ENCODE peak calls at places on chromosomes 3 and 15, in five cellular contexts. X is esophagus squamous epithelium, C is upper lobe of right lung, S is heart left ventricle, A is cardiac muscle cell. E is an unnamed sample.

GRCh38 chr15:66498501-66499386 is 1.2 kb upstream of the SNAPC5 start:
- DNase-seq in X (no peak), C (no peak), S (no peak), A (peak), E (peak)

GRCh38 chr3:195200010-195200822 is 70.7 kb downstream of the XXYLT1 start:
- DNase-seq in X (no peak), C (no peak), S (no peak), A (no peak), E (no peak)

GRCh38 chr15:68620721-68621528 is 42.1 kb downstream of the CORO2B start:
- DNase-seq in X (no peak), C (peak), S (peak), A (peak), E (peak)

GRCh38 chr3:40099875-40100274 is 209.6 kb upstream of the EIF1B start:
- DNase-seq in X (no peak), C (no peak), S (no peak), A (no peak), E (no peak)

GRCh38 chr3:46337911-46338310 is 16.0 kb upstream of the CCR2 start:
- DNase-seq in X (no peak), C (no peak), S (no peak), A (no peak), E (no peak)

GRCh38 chr3:28667646-28668376 is 319.2 kb upstream of the AZI2 start:
- DNase-seq in X (no peak), C (no peak), S (peak), A (peak), E (peak)

GRCh38 chr3:47347217-47347801 is 33.5 kb upstream of the PTPN23 start:
- DNase-seq in X (no peak), C (no peak), S (no peak), A (peak), E (no peak)

GRCh38 chr15:61685513-61685912 is 374.7 kb downstream of the VPS13C start:
- DNase-seq in X (no peak), C (no peak), S (no peak), A (no peak), E (no peak)

GRCh38 chr3:49880581-49881328 is 11.0 kb upstream of the CAMKV start:
- DNase-seq in X (no peak), C (no peak), S (no peak), A (no peak), E (no peak)

GRCh38 chr3:52998781-52999509 is 46.9 kb downstream of the SFMBT1 start:
- DNase-seq in X (no peak), C (peak), S (no peak), A (no peak), E (no peak)

GRCh38 chr15:33675246-33675645 is 293.1 kb upstream of the CHRM5 start:
- DNase-seq in X (no peak), C (no peak), S (no peak), A (peak), E (peak)

GRCh38 chr3:176780766-176781165 is 416.5 kb downstream of the TBL1XR1 start:
- DNase-seq in X (no peak), C (no peak), S (no peak), A (no peak), E (no peak)

GRCh38 chr3:107211608-107212007 is 165.6 kb upstream of the CCDC54 start:
- DNase-seq in X (no peak), C (no peak), S (no peak), A (no peak), E (no peak)

GRCh38 chr3:147977001-147977400 is 567.8 kb downstream of the ZIC1 start:
- DNase-seq in X (no peak), C (no peak), S (no peak), A (no peak), E (no peak)

GRCh38 chr3:115099115-115099884 is 47.8 kb downstream of the ZBTB20 start:
- DNase-seq in X (no peak), C (no peak), S (no peak), A (peak), E (no peak)

GRCh38 chr3:69866988-69867720 is 127.9 kb downstream of the MITF start:
- DNase-seq in X (no peak), C (no peak), S (no peak), A (no peak), E (no peak)

DNA sequence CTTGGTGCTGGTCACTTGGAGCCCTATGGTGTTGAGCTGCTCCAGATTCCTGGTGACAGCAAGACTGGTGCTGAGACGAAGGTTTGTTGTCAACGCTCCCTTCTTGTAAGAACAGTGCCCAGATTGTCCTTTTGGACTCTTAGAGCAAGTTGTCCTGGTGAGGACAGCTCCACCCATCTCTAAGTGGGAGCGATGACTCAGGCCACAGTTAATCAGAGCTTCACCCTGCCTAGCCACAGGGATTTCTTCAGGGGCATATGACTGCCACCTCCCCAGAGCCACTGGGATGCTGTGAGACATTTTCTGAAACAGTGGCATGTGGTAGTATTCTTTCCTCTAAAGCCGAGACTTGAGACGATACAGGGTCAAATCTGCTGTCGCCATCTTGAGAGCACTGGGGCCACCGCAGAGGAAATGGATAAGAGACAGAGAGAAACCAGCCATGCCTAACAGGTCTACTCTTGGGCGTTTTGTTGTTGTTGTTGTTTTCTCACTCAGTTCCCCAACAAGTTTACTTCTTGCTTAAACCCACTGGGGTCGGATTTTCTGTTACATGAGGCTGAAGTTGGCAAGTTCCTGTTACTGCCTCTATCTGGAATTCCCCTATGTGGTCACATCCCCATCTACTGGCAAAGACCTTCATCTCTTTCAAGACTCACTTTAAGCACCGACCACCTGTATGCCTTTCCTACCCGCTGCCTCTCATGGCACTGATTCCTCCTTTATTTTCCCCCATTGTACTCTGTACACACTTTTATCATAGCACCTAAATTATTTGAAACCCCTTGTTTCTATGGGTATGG is 16.0 kb upstream of the PCOLCE2 start:
- DNase-seq in X (no peak), C (no peak), S (no peak), A (peak), E (peak)
- TF ChIP-seq CTCF in X (no peak), C (no peak), S (peak), A (no peak), E (no peak)

DNA sequence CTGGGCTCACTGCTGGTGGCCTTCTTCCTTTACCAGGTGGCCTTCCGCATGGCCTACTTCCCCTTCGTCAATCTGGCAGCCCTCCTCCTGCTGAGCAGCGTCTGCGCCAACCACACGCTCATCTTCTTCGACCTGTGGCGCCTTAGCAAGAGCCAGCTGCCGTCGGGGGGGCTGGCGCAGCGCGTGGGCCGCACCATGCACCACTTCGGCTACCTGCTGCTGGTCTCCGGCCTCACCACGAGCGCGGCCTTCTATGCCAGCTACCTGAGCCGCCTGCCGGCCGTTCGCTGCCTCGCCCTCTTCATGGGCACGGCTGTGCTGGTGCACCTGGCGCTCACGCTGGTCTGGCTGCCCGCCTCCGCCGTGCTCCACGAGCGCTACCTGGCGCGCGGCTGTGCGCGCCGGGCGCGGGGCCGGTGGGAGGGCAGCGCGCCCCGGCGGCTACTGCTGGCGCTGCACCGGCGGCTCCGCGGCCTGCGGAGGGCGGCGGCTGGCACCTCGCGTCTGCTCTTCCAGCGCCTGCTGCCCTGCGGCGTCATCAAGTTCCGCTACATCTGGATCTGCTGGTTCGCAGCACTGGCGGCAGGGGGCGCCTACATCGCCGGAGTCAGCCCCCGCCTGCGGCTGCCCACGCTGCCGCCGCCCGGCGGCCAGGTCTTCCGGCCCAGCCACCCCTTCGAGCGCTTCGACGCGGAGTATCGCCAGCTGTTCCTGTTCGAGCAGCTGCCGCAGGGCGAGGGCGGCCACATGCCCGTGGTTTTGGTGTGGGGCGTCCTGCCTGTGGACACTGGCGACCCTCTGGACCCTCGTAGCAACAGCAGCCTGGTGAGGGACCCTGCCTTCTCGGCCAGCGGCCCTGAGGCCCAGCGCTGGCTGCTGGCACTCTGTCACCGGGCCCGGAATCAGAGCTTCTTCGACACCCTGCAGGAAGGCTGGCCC is 9.9 kb downstream of the DISP2 start:
- DNase-seq in X (no peak), C (peak), S (peak), A (peak), E (peak)
- H3K27ac ChIP-seq in X (peak), C (peak), S (peak), A (no peak), E (no peak)

GRCh38 chr3:72890166-72890925 is 2.5 kb downstream of the GXYLT2 start:
- DNase-seq in X (no peak), C (no peak), S (no peak), A (no peak), E (no peak)

GRCh38 chr3:72894941-72895552 is 7.2 kb downstream of the GXYLT2 start:
- DNase-seq in X (no peak), C (no peak), S (no peak), A (peak), E (no peak)

GRCh38 chr3:72892081-72892763 is 4.4 kb downstream of the GXYLT2 start:
- DNase-seq in X (no peak), C (no peak), S (peak), A (peak), E (peak)

GRCh38 chr3:72891053-72891855 is 3.4 kb downstream of the GXYLT2 start:
- DNase-seq in X (no peak), C (no peak), S (peak), A (peak), E (peak)

DNA sequence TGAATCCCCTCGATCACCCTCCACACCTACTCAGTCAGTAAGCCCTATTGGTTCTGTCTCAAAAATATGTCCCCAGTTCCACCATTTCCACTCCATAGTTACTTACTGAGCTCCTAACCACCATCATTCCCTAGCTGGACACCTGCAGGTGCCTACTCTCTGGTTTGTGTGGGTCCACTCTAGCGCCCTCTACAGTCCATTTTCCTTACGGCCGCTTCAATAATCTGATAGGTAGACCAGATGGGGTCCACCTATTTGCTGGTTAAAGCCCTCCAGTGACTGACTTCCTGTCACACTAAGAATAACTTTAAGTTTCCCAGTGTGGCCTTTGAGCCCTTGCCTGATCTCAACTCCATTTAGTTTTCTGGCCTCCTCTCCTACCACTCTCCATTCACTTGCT is 5.0 kb downstream of the GXYLT2 start:
- DNase-seq in X (no peak), C (no peak), S (no peak), A (peak), E (no peak)
- TF ChIP-seq CTCF in X (no peak), C (peak), S (no peak), A (peak), E (peak)

DNA sequence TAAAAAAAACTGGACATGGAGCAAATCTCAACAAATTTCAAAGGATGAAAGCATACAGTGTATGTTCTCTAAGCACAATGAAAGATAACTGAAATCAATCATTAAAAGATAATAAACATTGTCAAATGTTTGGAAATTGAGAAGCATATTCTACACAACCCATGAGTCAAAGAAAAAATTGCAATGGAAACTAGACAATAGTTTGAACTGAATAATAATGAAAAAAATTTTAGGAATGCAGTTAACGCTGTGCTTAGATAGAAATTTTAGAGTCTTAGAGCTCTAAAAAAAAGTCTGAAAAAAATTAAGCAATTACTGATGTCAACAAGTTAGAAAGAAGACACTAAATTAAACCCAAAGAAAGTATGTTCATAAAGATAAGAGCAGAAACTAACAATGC is 15.5 kb downstream of the RABL3 start:
- DNase-seq in X (no peak), C (no peak), S (no peak), A (peak), E (no peak)
- H3K27ac ChIP-seq in X (no peak), C (no peak), S (no peak), A (no peak), E (no peak)

GRCh38 chr3:171829841-171830559 is 13.1 kb upstream of the TMEM212 start:
- DNase-seq in X (no peak), C (peak), S (peak), A (peak), E (peak)
- TF ChIP-seq CTCF in X (peak), C (peak), S (peak), A (peak), E (peak)

GRCh38 chr3:105862217-105862616 is 6.6 kb downstream of the CBLB start:
- DNase-seq in X (no peak), C (no peak), S (no peak), A (no peak), E (no peak)
- H3K27ac ChIP-seq in X (no peak), C (no peak), S (no peak), A (no peak), E (no peak)

GRCh38 chr3:57856675-57857074 is 100.6 kb downstream of the SLMAP start:
- DNase-seq in X (no peak), C (no peak), S (no peak), A (peak), E (peak)
- TF ChIP-seq CTCF in X (no peak), C (peak), S (peak), A (peak), E (no peak)

E was measured in hepatocyte.